ENCODE peak calls at places on chromosome 2, in six cellular contexts. Q is heart right ventricle; T is upper lobe of right lung; D is CD4-positive, CD25-positive, alpha-beta regulatory T cell; V is pancreas; C is body of pancreas. X is an unnamed sample.

GRCh38 chr2:2265747-2266259 is 65.3 kb downstream of the MYT1L start:
- DNase-seq in Q (no peak), V (no peak), T (no peak), C (no peak), D (no peak), X (no peak)

GRCh38 chr2:175366814-175367213 is 185.3 kb upstream of the ATP5MC3 start:
- DNase-seq in C (peak; percentile 24), T (no peak), V (peak; percentile 32), Q (no peak), D (peak; percentile 41), X (no peak)

GRCh38 chr2:25161055-25161781 is 7.2 kb downstream of the POMC start:
- DNase-seq in Q (peak; percentile 78), D (peak; percentile 78), C (peak; percentile 75), V (peak; percentile 64), T (peak; percentile 89), X (peak; percentile 75)

GRCh38 chr2:222430071-222430470 is 5.7 kb downstream of the SGPP2 start:
- DNase-seq in Q (no peak), D (no peak), V (no peak), T (no peak), C (no peak), X (no peak)

GRCh38 chr2:171793691-171794678 is 100.1 kb downstream of the SLC25A12 start:
- DNase-seq in C (no peak), T (no peak), D (no peak), V (no peak), Q (no peak), X (no peak)

GRCh38 chr2:124145982-124146381 is 120.9 kb downstream of the CNTNAP5 start:
- DNase-seq in C (no peak), V (no peak), D (no peak), Q (no peak), T (no peak), X (no peak)

GRCh38 chr2:231185050-231185725 is 13.2 kb upstream of the ARMC9 start:
- DNase-seq in C (no peak), V (no peak), Q (no peak), T (no peak), D (no peak), X (no peak)

GRCh38 chr2:231709636-231709980 is 1.3 kb downstream of the PTMA start:
- DNase-seq in D (no peak), V (peak; percentile 74), Q (peak; percentile 59), C (peak; percentile 64), T (peak; percentile 83), X (peak; percentile 55)

GRCh38 chr2:127641133-127641532 is 4.8 kb upstream of the GPR17 start:
- DNase-seq in Q (no peak), C (no peak), V (no peak), D (no peak), T (no peak), X (no peak)

GRCh38 chr2:196186266-196186980 is 15.0 kb upstream of the STK17B start:
- DNase-seq in D (no peak), Q (no peak), T (no peak), C (no peak), V (no peak), X (no peak)

GRCh38 chr2:43303889-43304288 is 77.5 kb upstream of the ZFP36L2 start:
- DNase-seq in D (no peak), C (no peak), Q (no peak), V (no peak), T (no peak), X (no peak)

GRCh38 chr2:209613941-209614340 is 157.7 kb upstream of the UNC80 start:
- DNase-seq in D (no peak), C (no peak), T (no peak), Q (no peak), V (no peak), X (no peak)

GRCh38 chr2:230956827-230957755 is 32.0 kb upstream of the GPR55 start:
- DNase-seq in T (no peak), C (no peak), Q (peak; percentile 39), V (no peak), D (peak; percentile 83), X (peak; percentile 54)

GRCh38 chr2:30200875-30201274 is 30.5 kb upstream of the LBH start:
- DNase-seq in D (no peak), C (no peak), T (no peak), Q (no peak), V (no peak), X (no peak)

GRCh38 chr2:130336877-130337734 is 5.6 kb upstream of the IMP4 start:
- DNase-seq in T (peak; percentile 79), C (peak; percentile 93), D (peak; percentile 24), Q (peak; percentile 67), V (peak; percentile 96), X (peak; percentile 79)

GRCh38 chr2:121828281-121828731 is 72.9 kb downstream of the TSN start:
- DNase-seq in T (no peak), Q (no peak), V (no peak), D (no peak), C (no peak), X (no peak)

GRCh38 chr2:231334179-231334930 is 61.2 kb upstream of the B3GNT7 start:
- DNase-seq in D (no peak), Q (no peak), C (no peak), V (no peak), T (no peak), X (peak; percentile 63)

GRCh38 chr2:226475650-226476049 is 324.0 kb downstream of the IRS1 start:
- DNase-seq in D (no peak), V (no peak), Q (no peak), C (no peak), T (no peak), X (no peak)

GRCh38 chr2:60351802-60352201 is 201.7 kb downstream of the BCL11A start:
- DNase-seq in T (no peak), Q (no peak), V (no peak), D (no peak), C (no peak), X (no peak)

GRCh38 chr2:9345343-9345742 is 78.0 kb downstream of the ITGB1BP1 start:
- DNase-seq in V (no peak), Q (no peak), T (no peak), C (no peak), D (no peak), X (no peak)

GRCh38 chr2:207015901-207016300 is 76.6 kb downstream of the CPO start:
- DNase-seq in C (no peak), T (no peak), D (no peak), V (no peak), Q (no peak), X (no peak)

DNA sequence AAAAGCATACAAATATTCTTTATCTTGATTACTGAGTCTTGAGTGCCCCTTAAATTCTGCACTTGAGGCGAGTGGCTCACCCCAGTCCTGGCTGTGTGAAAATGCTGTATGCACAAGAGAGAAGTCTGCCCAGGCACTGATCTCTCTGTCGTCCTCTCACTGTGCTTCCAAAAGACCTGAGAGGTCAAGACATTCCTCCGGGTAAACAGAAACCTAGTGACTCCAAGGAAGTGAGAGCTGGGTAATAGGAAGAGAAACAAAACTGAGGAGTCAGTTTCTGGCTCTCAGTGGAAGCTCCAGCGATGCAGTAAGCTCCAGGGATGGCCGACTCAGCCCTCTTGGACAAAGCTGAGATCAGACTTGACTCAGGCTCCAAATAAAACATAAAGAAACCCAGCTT is 70.9 kb downstream of the AAK1 start:
- DNase-seq in D (no peak), T (peak; percentile 65), V (no peak), Q (no peak), C (no peak), X (peak; percentile 59)
- H3K27ac ChIP-seq in D (no peak overlapping the region), T (peak overlapping the region; percentile 60), V (no peak overlapping the region), Q (no peak overlapping the region), C (no peak overlapping the region), X (peak overlapping the region; percentile 68)

DNA sequence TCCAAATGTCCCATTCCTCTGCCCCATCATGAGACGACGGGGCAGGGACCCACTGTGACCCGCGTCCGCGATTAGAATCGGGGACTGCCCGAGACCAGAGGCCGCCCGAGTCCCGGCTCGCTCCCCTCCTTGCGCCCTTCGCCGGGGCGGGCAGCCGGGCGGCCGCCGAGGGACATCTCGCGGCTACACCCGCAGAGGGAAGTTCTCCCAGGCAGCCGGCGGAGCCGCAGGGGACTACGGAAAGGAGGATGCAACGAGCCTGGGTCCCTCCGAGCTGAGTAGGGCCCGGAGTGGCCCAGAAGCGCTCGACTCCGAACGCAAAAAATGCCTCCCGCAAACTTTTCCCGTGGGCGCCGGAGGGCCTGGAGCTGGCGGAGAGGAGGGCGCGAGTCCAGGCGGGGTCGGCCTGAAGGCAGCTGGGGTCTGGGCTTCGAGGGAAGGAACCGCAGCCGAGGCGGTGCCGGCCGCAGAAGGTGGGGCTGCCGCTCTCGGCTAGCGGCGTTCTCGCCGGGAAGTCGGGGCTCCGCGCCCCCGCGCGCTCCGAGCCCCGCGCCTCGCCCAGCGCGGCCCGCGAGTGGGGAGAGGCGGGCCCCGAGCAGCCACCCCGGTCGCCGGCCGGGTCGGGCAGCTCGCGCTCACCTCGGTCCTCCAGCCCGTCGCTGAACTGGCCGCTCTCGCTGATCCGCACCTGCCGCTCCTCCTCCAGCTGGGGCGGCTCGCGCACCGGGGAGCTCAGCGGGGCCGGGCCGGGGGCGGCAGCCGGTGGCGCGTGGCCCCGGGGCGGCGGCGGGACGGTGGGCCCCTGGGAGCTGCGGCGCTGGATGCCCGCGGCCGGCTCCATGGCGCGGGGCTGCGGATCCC is 475 bp downstream of the TMEM163 start:
- DNase-seq in Q (peak; percentile 30), C (peak; percentile 48), D (no peak), V (peak; percentile 43), T (peak; percentile 78), X (peak; percentile 88)
- H3K4me3 ChIP-seq in Q (peak overlapping the region; percentile 36), C (peak overlapping the region; percentile 40), D (no peak overlapping the region), V (peak overlapping the region; percentile 88), T (peak overlapping the region; percentile 56), X (peak overlapping the region; percentile 38)

GRCh38 chr2:102051659-102052366 is 60.1 kb downstream of the IL1R2 start:
- DNase-seq in C (no peak), V (no peak), T (no peak), Q (no peak), D (no peak), X (no peak)
- H3K4me1 ChIP-seq in C (peaks cover 12% of the 10 kb centered on the region), V (no peaks in the 10 kb centered on the region), T (peaks cover 68% of the 10 kb centered on the region), Q (peaks cover 57% of the 10 kb centered on the region), D (no peaks in the 10 kb centered on the region), X (peaks cover 37% of the 10 kb centered on the region)

GRCh38 chr2:159246325-159246988 is 40.0 kb downstream of the WDSUB1 start:
- DNase-seq in V (no peak), T (no peak), D (no peak), Q (no peak), C (no peak), X (no peak)

GRCh38 chr2:159252905-159253304 is 33.6 kb downstream of the WDSUB1 start:
- DNase-seq in T (no peak), D (no peak), C (no peak), V (no peak), Q (no peak), X (no peak)

GRCh38 chr2:159251296-159252173 is 35.0 kb downstream of the WDSUB1 start:
- DNase-seq in T (no peak), C (no peak), V (no peak), D (no peak), Q (no peak), X (no peak)

DNA sequence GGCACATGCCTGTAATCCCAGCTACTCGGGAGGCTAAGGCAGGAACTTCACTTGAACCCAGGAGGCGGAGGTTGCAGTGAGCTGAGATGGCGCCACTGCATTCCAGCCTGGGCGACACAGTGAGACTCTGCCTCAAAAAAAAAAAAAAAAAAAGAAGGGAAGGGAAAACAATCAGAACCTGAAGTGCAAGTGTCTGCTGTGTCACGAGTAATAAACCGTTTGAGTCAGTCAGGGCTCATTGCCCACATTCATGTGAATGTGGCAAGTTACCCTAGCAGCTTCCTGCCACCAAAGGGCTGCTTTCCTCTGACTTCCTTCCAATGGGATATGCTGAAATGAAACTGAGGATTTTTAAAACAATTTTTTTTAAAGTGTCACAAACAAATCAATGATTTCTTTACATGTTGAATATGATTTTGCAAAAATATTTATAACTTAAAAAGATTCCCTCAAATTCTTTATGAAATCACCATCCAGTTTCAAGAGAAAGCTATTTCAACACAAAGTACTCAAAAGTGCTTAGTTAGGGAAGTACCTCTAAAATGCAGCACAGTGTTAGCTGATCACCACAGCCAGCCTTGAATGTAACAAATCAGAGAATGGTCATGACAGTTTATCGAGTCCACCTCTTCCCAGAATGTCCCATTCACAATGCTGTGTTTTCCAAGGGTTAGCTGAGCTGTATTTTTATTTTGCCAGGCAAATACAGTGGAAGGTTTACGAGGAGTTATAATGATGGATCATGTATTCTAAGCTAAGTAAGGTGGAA is 36.4 kb downstream of the WDSUB1 start:
- DNase-seq in C (peak; percentile 30), T (no peak), V (peak; percentile 46), Q (no peak), D (peak; percentile 9), X (no peak)
- H3K27ac ChIP-seq in C (peak overlapping the region; percentile 18), T (peak overlapping the region; percentile 80), V (peak overlapping the region; percentile 53), Q (peak overlapping the region; percentile 75), D (no peak overlapping the region), X (peak overlapping the region; percentile 81)

X was measured in left lung.